ENCODE peak calls at places on chromosomes 3 and 15, in six cellular contexts. K is effector CD4-positive, alpha-beta T cell; R is M059J; J is stimulated activated CD4-positive, alpha-beta T cell treated with anti-CD3 and anti-CD28 coated beads, TNF-alpha, amount 100 ng/mL, for 24 hours; Z is stomach; C is NCI-H1417 treated with DMSO at 0.1 percent for 48 hours. W is an unnamed sample.
A peak's percentile ranks its signal among the peaks of the same experiment; 100 is the strongest.

GRCh38 chr3:158961497-158961896 is 159.6 kb downstream of the MFSD1 start:
- DNase-seq in K (no peak), R (no peak), J (no peak), Z (no peak), C (no peak), W (no peak)

GRCh38 chr15:85479071-85479647 is 98.8 kb downstream of the AKAP13 start:
- DNase-seq in K (no peak), R (peak; percentile 92), J (no peak), Z (no peak), C (peak; percentile 59), W (peak; percentile 65)

GRCh38 chr15:68114356-68114755 is 60.2 kb downstream of the PIAS1 start:
- DNase-seq in K (no peak), R (peak; percentile 26), J (no peak), Z (no peak), C (no peak), W (no peak)

GRCh38 chr15:36778516-36778915 is 199.1 kb downstream of the CDIN1 start:
- DNase-seq in K (no peak), R (peak; percentile 54), J (no peak), Z (no peak), C (no peak), W (peak; percentile 60)

GRCh38 chr3:87069963-87070362 is 79.0 kb upstream of the VGLL3 start:
- DNase-seq in K (no peak), R (peak; percentile 60), J (no peak), Z (no peak), C (no peak), W (no peak)

GRCh38 chr3:141114816-141115458 is 63.8 kb downstream of the SPSB4 start:
- DNase-seq in K (no peak), R (no peak), J (no peak), Z (no peak), C (no peak), W (no peak)

GRCh38 chr3:195440379-195440778 is 2.4 kb downstream of the ACAP2 start:
- DNase-seq in K (no peak), R (no peak), J (no peak), Z (no peak), C (no peak), W (no peak)

GRCh38 chr3:67044295-67044694 is 46.2 kb downstream of the KBTBD8 start:
- DNase-seq in K (no peak), R (peak; percentile 8), J (no peak), Z (no peak), C (no peak), W (no peak)

GRCh38 chr15:74343797-74344127 is 23.7 kb downstream of the CYP11A1 start:
- DNase-seq in K (no peak), R (no peak), J (no peak), Z (no peak), C (no peak), W (no peak)

GRCh38 chr3:126135398-126136076 is 44.8 kb downstream of the ALDH1L1 start:
- DNase-seq in K (no peak), R (no peak), J (no peak), Z (peak; percentile 24), C (no peak), W (no peak)

GRCh38 chr3:32958509-32958908 is 7.1 kb downstream of the CCR4 start:
- DNase-seq in K (no peak), R (no peak), J (no peak), Z (no peak), C (no peak), W (no peak)

GRCh38 chr3:71503525-71504249 is 79.8 kb downstream of the FOXP1 start:
- DNase-seq in K (no peak), R (peak; percentile 62), J (no peak), Z (no peak), C (no peak), W (peak; percentile 48)

GRCh38 chr15:48541659-48542334 is 103.7 kb downstream of the FBN1 start:
- DNase-seq in K (no peak), R (peak; percentile 96), J (no peak), Z (no peak), C (no peak), W (peak; percentile 63)